ENCODE peak calls at places on chromosomes 13 and 19, in four cellular contexts. G, A, N and V are unnamed samples.

GRCh38 chr13:95968906-95969305 is 84.3 kb downstream of the UGGT2 start:
- DNase-seq in N (no peak), G (no peak), A (no peak), V (no peak)

GRCh38 chr19:38250821-38251563 is 5.2 kb downstream of the PPP1R14A start:
- DNase-seq in G (no peak), A (peak; percentile 70), N (peak; percentile 82), V (no peak)

GRCh38 chr13:85528578-85529215 is 270.5 kb downstream of the SLITRK6 start:
- DNase-seq in N (no peak), A (no peak), G (peak; percentile 59), V (no peak)

GRCh38 chr13:80547885-80548284 is 207.0 kb upstream of the SPRY2 start:
- DNase-seq in G (no peak), N (no peak), A (no peak), V (peak; percentile 32)

GRCh38 chr19:49591731-49592485 is 926 bp downstream of the PRR12 start:
- DNase-seq in G (peak; percentile 87), A (peak; percentile 79), N (no peak), V (peak; percentile 65)

GRCh38 chr13:25722893-25723292 is 328.9 kb downstream of the SHISA2 start:
- DNase-seq in G (no peak), N (no peak), A (no peak), V (no peak)

GRCh38 chr13:20528451-20528850 is 2.8 kb upstream of the CRYL1 start:
- DNase-seq in A (no peak), G (no peak), N (no peak), V (no peak)

GRCh38 chr19:11152318-11153062 is 3.1 kb downstream of the SPC24 start:
- DNase-seq in N (no peak), A (no peak), G (peak; percentile 63), V (no peak)

GRCh38 chr13:27211771-27212364 is 39.5 kb upstream of the RPL21 start:
- DNase-seq in G (no peak), A (no peak), N (no peak), V (no peak)

GRCh38 chr19:43570174-43570791 is 5.0 kb downstream of the XRCC1 start:
- DNase-seq in N (no peak), A (no peak), G (no peak), V (no peak)

GRCh38 chr19:6848986-6849385 is 38.4 kb upstream of the ADGRE1 start:
- DNase-seq in G (no peak), A (no peak), N (no peak), V (no peak)

GRCh38 chr19:55152017-55152416 is 3.0 kb upstream of the TNNT1 start:
- DNase-seq in N (no peak), A (no peak), G (peak; percentile 55), V (no peak)

GRCh38 chr13:104460553-104460952 is 1394.3 kb upstream of the SLC10A2 start:
- DNase-seq in N (no peak), A (no peak), G (no peak), V (no peak)

GRCh38 chr13:32031025-32031814 is at the start of gene FRY:
- DNase-seq in N (peak; percentile 74), A (peak; percentile 85), G (peak; percentile 41), V (no peak)

GRCh38 chr19:10270180-10270615 is 722 bp upstream of the ICAM1 start:
- DNase-seq in N (no peak), G (no peak), A (peak; percentile 57), V (peak; percentile 48)

GRCh38 chr13:37747071-37747612 is 122.4 kb downstream of the TRPC4 start:
- DNase-seq in A (no peak), N (no peak), G (no peak), V (no peak)

GRCh38 chr13:23871616-23872220 is 17.5 kb downstream of the MIPEP start:
- DNase-seq in N (peak; percentile 39), G (peak; percentile 23), A (no peak), V (peak; percentile 12)

GRCh38 chr13:98406475-98406874 is 170.4 kb downstream of the STK24 start:
- DNase-seq in A (no peak), N (no peak), G (no peak), V (no peak)

GRCh38 chr13:108269601-108270328 is at the start of gene TNFSF13B:
- DNase-seq in N (peak; percentile 7), G (peak; percentile 4), A (peak; percentile 60), V (no peak)

GRCh38 chr19:1911995-1912394 is 6.8 kb downstream of the ADAT3 start:
- DNase-seq in N (no peak), A (no peak), G (no peak), V (no peak)

GRCh38 chr13:65217459-65217858 is 2012.7 kb downstream of the PCDH9 start:
- DNase-seq in A (no peak), N (no peak), G (no peak), V (no peak)

GRCh38 chr19:49997709-49998108 is 27.5 kb downstream of the VRK3 start:
- DNase-seq in G (peak; percentile 76), N (peak; percentile 56), A (peak; percentile 51), V (peak; percentile 51)

GRCh38 chr13:46630419-46631183 is 77.6 kb downstream of the LRCH1 start:
- DNase-seq in G (no peak), N (no peak), A (no peak), V (no peak)

GRCh38 chr13:43782686-43783085 is 4.1 kb downstream of the ENOX1 start:
- DNase-seq in A (no peak), G (no peak), N (no peak), V (no peak)

GRCh38 chr13:36959438-36960116 is 39.5 kb upstream of the SMAD9 start:
- DNase-seq in G (no peak), N (no peak), A (no peak), V (no peak)

GRCh38 chr13:109425821-109426689 is 360.3 kb downstream of the IRS2 start:
- DNase-seq in G (no peak), A (no peak), N (no peak), V (no peak)

GRCh38 chr19:35673121-35673804 is 6.9 kb downstream of the UPK1A start:
- DNase-seq in G (peak; percentile 85), N (peak; percentile 24), A (peak; percentile 89), V (peak; percentile 76)

GRCh38 chr13:45833663-45834062 is 17.9 kb downstream of the SIAH3 start:
- DNase-seq in A (peak; percentile 19), N (no peak), G (no peak), V (no peak)

GRCh38 chr13:47859129-47859528 is 141.9 kb downstream of the SUCLA2 start:
- DNase-seq in G (no peak), N (no peak), A (no peak), V (no peak)

GRCh38 chr13:108662528-108662927 is 33.1 kb downstream of the MYO16 start:
- DNase-seq in N (no peak), G (peak; percentile 9), A (no peak), V (no peak)

GRCh38 chr13:43494206-43494605 is 292.6 kb downstream of the ENOX1 start:
- DNase-seq in G (no peak), N (no peak), A (no peak), V (no peak)

GRCh38 chr19:42175952-42176648 is 41.4 kb downstream of the DEDD2 start:
- DNase-seq in N (no peak), A (no peak), G (peak; percentile 51), V (no peak)

GRCh38 chr19:45283443-45284033 is 32.5 kb downstream of the MARK4 start:
- DNase-seq in A (no peak), G (no peak), N (no peak), V (peak; percentile 19)

GRCh38 chr13:75404721-75405120 is 77.2 kb downstream of the TBC1D4 start:
- DNase-seq in A (no peak), N (no peak), G (no peak), V (no peak)

GRCh38 chr13:42969558-42970172 is 22.4 kb downstream of the EPSTI1 start:
- DNase-seq in G (peak; percentile 55), N (peak; percentile 63), A (peak; percentile 93), V (peak; percentile 66)

GRCh38 chr19:7515091-7515470 is 822 bp upstream of the ZNF358 start:
- DNase-seq in N (no peak), A (no peak), G (no peak), V (no peak)

GRCh38 chr19:30630289-30631034 is 258.3 kb downstream of the ZNF536 start:
- DNase-seq in N (no peak), A (no peak), G (no peak), V (no peak)

GRCh38 chr19:12727745-12728433 is 4.2 kb upstream of the TNPO2 start:
- DNase-seq in A (no peak), N (no peak), G (no peak), V (no peak)

DNA sequence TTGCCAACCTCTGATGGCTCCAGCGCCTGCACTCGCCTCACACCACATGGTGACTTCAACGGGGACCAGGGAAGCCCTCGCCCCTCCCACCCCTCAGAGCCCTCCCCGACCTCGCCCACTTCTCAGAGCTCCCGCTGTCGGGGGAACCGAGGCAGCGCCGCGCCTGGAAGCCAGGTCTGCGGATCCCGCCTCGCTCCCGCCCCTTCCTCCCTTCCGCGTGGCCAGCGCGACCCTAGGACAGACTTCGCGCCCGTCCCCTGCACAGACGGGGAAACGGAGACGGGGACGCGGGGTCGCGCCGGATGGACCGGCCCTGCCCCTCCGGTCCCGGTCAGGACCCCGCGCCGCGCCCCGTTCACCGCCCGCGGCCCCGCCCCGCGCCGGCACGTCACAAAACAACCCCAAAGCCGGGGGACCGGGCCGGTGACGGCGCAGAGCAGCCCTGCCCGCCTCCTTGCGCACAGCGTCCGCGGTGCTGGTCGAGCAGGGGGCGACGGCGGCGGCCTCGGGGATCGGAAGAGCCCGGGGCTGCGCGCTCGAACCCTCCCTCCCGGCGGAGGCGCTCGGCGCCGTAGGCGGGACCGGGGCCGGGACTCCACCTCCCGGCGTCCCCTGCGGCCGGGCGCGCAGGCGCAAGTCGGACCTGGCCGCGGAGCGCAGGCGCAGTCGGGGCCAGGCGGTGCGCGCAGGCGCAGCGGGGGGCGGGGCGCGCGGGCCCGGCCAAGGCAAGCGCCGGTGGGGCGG is 379 bp upstream of the CDC34 start:
- DNase-seq in N (peak; percentile 80), G (peak; percentile 82), A (peak; percentile 94), V (peak; percentile 92)
- TF ChIP-seq POLR2A in N (peak; percentile 78), G (peak; percentile 32), A (no peak), V (peak; percentile 61)

DNA sequence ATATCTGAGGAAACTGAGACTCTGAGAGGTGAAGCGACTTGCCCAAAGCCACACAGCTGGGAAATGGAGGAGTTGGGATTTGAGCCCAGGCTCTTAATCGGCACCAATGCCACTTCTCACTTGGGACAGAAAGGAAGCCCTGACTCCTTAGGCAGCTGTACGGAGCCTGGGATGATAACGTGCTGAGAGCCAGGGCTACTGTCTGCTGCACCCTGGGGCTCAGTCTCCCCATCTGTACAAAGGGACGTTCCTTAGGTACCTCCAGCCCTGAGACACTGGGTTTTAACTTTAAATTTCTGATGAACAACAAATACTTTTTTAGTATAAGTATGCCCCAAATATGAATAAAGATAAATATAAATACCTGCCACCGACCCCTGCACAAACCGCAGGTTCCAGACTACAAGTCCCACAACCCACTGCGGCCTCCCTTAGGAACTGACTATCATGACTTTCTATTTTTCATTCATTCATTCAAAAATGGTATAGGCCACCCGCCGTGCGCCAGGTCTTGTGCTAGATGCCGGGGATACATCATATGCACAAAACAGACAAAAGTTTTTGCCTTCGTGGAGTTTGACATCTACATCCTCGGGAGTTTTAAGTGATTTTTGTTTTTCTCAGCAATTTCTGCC is 766 bp upstream of the NCLN start:
- DNase-seq in A (no peak), G (no peak), N (no peak), V (peak; percentile 57)
- TF ChIP-seq RNF2 in A (no peak), G (no peak), N (no peak), V (no peak)

GRCh38 chr19:9000933-9001332 is 9.3 kb downstream of the MUC16 start:
- DNase-seq in N (no peak), G (no peak), A (no peak), V (no peak)
- TF ChIP-seq POLR2A in N (no peak), G (no peak), A (no peak), V (no peak)

DNA sequence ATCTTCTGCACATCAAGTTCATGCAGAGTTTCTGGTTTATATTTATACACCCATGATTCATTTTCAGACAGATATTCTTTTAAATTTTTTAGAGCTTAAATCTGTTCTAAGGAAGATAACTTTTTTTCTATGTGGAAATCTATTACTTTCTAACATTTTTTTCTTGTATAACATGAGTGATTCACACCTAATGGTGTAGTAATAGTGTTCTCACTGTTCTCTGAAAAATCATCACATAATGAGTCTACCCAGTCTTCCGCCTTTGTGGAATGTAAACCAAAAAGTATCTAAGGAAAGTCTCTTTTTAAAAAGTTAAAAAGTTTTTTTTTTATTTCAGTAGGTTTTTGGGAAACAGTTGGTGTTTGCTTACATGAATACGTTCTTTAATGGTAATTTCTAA is 70.8 kb downstream of the FNDC3A start:
- DNase-seq in G (no peak), N (no peak), A (no peak), V (no peak)
- TF ChIP-seq RNF2 in G (no peak), N (no peak), A (no peak), V (no peak)